ENCODE peak calls at places on chromosomes 4 and X, in four cellular contexts. B is CD4-positive, alpha-beta memory T cell; D is RWPE2; I is BE2C. X is an unnamed sample.
A peak's percentile ranks its signal among the peaks of the same experiment; 100 is the strongest.

GRCh38 chrX:97995834-97996233 is 1112.1 kb downstream of the RPA4 start:
- DNase-seq in D (no peak), I (no peak), B (no peak), X (no peak)

GRCh38 chr4:100486496-100486895 is 31.3 kb downstream of the EMCN start:
- DNase-seq in I (no peak), B (no peak), D (no peak), X (no peak)

GRCh38 chr4:139753686-139754085 is 88.1 kb downstream of the MGST2 start:
- DNase-seq in B (no peak), D (no peak), I (no peak), X (no peak)

GRCh38 chr4:86554641-86555040 is 39.5 kb upstream of the PTPN13 start:
- DNase-seq in I (no peak), B (no peak), D (no peak), X (no peak)

GRCh38 chr4:31045724-31046318 is 325.7 kb downstream of the PCDH7 start:
- DNase-seq in B (no peak), I (peak; percentile 16), D (no peak), X (no peak)

GRCh38 chr4:152106781-152107321 is 346.0 kb upstream of the GATB start:
- DNase-seq in D (no peak), I (no peak), B (no peak), X (no peak)

GRCh38 chr4:107825072-107825789 is 499 bp downstream of the SGMS2 start:
- DNase-seq in B (no peak), I (peak; percentile 18), D (peak; percentile 68), X (peak; percentile 78)

GRCh38 chr4:93659629-93660028 is 168.9 kb upstream of the ATOH1 start:
- DNase-seq in I (no peak), D (no peak), B (no peak), X (no peak)

GRCh38 chr4:71070015-71070414 is 76.6 kb downstream of the DCK start:
- DNase-seq in I (no peak), D (no peak), B (no peak), X (no peak)

GRCh38 chrX:99480728-99481127 is 929.3 kb downstream of the PCDH19 start:
- DNase-seq in D (no peak), B (no peak), I (no peak), X (no peak)

GRCh38 chr4:140098481-140099132 is 55.4 kb downstream of the MAML3 start:
- DNase-seq in B (no peak), I (no peak), D (no peak), X (no peak)

GRCh38 chrX:13489451-13489850 is 80.0 kb upstream of the EGFL6 start:
- DNase-seq in I (no peak), D (no peak), B (no peak), X (no peak)

GRCh38 chrX:42096262-42096939 is 173.0 kb upstream of the CASK start:
- DNase-seq in D (no peak), I (no peak), B (no peak), X (no peak)

GRCh38 chr4:82811838-82812672 is 13.5 kb upstream of the SCD5 start:
- DNase-seq in I (no peak), D (no peak), B (no peak), X (peak; percentile 64)

GRCh38 chr4:112704991-112705845 is 68.3 kb downstream of the LARP7 start:
- DNase-seq in B (no peak), D (peak; percentile 59), I (peak; percentile 68), X (peak; percentile 70)

GRCh38 chrX:40146471-40147398 is 49.0 kb upstream of the BCOR start:
- DNase-seq in B (peak; percentile 50), I (peak; percentile 38), D (no peak), X (peak; percentile 91)

GRCh38 chr4:66430856-66431255 is 760.6 kb upstream of the EPHA5 start:
- DNase-seq in B (no peak), I (no peak), D (no peak), X (no peak)

GRCh38 chr4:57053508-57053907 is 56.7 kb downstream of the IGFBP7 start:
- DNase-seq in I (no peak), D (no peak), B (no peak), X (no peak)

GRCh38 chr4:83604315-83604714 is 68.4 kb downstream of the GPAT3 start:
- DNase-seq in I (no peak), B (no peak), D (no peak), X (no peak)

GRCh38 chrX:107324493-107325310 is 118.3 kb downstream of the DNAAF6 start:
- DNase-seq in I (no peak), D (no peak), B (no peak), X (peak; percentile 92)

GRCh38 chrX:15761564-15762191 is 23.6 kb downstream of the CA5B start:
- DNase-seq in B (no peak), D (no peak), I (peak; percentile 19), X (peak; percentile 77)

GRCh38 chr4:75630932-75631320 is 598 bp upstream of the CDKL2 start:
- DNase-seq in I (no peak), D (no peak), B (no peak), X (no peak)

GRCh38 chr4:169619518-169619957 is 840 bp upstream of the CLCN3 start:
- DNase-seq in D (no peak), B (peak; percentile 73), I (peak; percentile 36), X (peak; percentile 34)

GRCh38 chr4:139814285-139815015 is 148.8 kb downstream of the MGST2 start:
- DNase-seq in D (no peak), I (peak; percentile 37), B (no peak), X (no peak)

GRCh38 chrX:69362889-69363288 is 141.2 kb upstream of the NALF2 start:
- DNase-seq in D (no peak), I (no peak), B (no peak), X (no peak)

GRCh38 chr4:81913427-81913878 is 441.7 kb upstream of the RASGEF1B start:
- DNase-seq in I (peak; percentile 75), D (no peak), B (peak; percentile 53), X (peak; percentile 67)

GRCh38 chrX:132490086-132490419 is 1.2 kb upstream of the MBNL3 start:
- DNase-seq in B (no peak), D (no peak), I (no peak), X (peak; percentile 35)

DNA sequence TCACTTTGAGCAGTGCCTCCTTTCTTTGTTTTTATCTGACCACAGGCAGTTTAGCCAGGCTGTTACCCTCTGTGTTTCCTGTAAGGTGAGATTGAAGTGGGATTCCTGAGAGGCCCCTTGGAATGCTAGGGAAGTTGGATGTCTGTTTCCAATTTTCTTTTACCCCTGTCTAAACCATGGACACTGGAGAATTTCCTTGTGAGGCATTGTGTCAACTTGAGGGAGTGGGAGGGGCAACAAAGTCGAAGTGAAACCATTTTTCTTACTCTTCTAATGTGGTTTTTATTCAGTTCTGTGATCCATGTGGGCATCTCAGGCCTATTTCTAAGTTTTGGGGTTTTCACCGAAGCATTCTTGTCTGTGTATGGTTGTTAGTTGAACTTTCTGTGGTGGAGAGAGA is 296.1 kb upstream of the UGT8 start:
- DNase-seq in D (no peak), I (no peak), B (no peak), X (peak; percentile 2)
- H3K4me3 ChIP-seq in D (no peak overlapping the region), I (no peak overlapping the region), B (no peak overlapping the region), X (no peak overlapping the region)

GRCh38 chrX:18619288-18619687 is 52.6 kb downstream of the RS1 start:
- DNase-seq in B (no peak), D (no peak), I (no peak), X (no peak)
- H3K27me3 ChIP-seq in B (no peaks in the 10 kb centered on the region), D (no peaks in the 10 kb centered on the region), I (no peaks in the 10 kb centered on the region), X (no peaks in the 10 kb centered on the region)

DNA sequence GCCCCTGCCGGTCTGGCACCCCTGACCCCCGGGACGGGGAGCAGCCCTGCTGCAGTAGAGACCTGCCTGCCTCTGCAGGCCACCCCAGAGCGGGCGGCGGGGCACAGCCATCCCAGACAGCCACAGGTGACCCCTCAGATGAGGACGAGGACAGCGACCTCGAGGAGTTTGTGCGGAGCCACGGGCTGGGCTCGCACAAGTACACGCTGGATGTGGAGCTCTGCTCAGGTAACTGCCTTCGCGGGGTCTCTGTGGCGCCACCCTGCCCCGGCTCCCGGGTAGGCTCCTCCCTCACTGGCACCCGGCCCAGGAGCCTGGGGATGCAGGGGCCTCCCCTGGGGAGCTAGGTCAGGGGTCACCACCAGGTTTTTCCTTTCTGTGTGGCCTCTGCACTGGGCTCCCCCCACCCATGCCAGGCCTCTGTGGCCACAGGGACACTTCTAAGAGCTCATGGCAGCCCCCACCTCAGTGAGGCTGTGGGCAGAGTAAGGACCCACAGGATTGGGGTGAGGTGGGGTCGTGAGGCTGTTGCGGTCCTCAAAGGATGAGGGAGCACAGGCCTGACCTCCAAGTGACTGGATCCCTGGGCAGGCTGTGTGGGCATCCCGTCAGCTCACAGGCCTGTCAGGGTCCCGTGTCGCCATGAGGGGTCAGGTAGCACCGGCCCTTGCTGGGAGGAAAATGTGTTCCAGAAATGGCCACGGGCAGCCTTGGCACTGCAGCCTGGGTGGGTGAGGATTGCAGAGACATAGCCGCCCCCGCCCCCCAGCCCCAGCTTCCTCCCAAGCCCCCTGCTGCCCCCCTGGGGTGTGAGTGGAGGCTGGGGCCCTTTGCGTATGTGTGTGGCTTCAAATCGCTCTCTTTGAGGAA is 6.4 kb downstream of the UVSSA start:
- DNase-seq in B (peak; percentile 34), D (no peak), I (no peak), X (peak; percentile 51)
- H3K36me3 ChIP-seq in B (peaks cover 3% of the 10 kb centered on the region), D (peaks cover 28% of the 10 kb centered on the region), I (peaks cover 3% of the 10 kb centered on the region), X (peaks cover 12% of the 10 kb centered on the region)

DNA sequence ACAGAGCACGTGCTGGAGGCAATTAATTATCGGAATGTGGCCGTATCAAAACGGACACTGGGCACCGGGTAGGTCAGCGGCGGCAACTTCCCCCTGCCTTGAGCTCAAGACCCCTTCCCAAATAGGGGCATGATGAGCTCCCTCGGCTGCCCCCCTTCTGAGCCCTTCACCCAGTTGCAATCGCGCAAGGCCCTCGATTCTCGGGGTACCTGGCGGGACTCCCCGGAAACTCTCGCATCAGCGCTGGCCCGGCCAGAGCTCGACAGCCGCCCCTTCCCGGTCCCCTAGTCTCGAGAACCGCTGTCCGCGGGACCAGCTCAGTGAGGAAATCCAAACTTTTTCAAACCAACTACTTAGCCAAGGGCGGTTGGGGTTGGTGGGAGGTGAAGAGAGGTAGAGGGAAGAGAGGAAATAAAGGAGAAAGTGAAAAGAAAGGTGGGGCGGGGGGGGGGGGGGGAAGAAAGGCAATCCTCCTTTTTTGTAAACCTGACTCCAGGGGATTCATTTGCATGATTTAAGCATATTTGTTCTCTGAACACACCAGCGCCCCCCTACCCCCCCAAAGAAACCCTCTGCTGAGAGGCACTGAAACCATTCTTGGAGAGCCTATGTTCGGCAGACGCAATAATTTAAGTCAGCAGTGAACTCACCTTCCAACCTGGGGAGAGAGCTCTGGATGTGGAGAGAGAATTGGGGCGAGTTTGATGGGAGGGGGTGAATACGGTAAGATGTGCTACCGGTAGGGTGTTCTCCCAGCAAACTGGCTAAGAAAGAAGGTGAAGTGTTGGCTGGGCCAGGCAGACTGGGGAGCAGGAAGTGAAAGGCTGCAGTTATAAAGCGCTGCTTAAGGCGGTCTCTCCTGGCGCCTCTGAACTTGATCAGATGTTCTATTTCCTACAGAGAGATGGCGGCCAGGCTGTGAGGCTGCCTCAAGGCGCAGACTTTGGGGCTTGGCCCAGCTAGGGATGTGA is 2.0 kb upstream of the ZIC3 start:
- DNase-seq in B (no peak), D (no peak), I (no peak), X (peak; percentile 83)
- H3K4me3 ChIP-seq in B (no peak overlapping the region), D (no peak overlapping the region), I (no peak overlapping the region), X (peak overlapping the region; percentile 92)

DNA sequence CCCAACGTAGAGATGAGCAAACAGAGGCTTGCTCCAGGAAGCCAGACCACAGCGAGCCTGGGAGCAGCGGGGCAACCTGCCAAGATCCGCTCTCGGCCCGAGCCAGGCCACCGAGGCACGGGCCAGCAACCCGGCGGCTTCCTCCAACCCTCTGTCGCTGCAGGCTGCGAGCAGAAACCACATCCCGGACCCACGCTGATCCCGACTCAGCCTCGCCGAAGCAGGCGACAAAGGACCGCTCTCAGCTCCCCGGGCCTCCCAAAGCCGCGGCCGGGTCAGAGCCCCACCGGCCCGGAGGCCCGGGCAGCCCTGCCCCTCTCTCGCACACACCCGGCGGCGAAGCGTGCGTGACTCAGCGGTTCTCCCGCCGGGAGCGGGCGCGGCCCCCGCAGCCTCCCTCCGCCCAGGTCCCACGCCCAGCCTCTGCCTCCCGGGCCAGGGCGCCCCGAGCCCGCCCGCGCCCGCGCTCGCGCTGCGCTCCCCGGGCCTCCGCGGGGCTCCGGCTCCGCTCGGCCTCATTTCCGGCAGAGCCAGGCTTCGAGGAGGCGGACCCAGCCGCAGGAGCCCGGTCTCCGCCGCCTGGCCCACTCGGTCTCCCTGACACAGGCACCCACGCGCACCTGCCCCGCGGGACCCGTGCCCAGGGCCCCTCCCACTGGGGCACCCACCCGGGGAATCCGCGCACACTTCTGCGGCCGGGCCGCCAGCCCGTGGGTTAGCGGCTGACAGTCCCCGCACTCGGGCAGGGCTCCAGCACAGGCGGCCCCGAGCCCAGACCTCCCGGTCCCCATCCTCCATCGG is 1.7 kb downstream of the PPP2R2C start:
- DNase-seq in B (no peak), D (no peak), I (peak; percentile 55), X (peak; percentile 87)
- H3K27me3 ChIP-seq in B (peaks cover 24% of the 10 kb centered on the region), D (peaks cover 43% of the 10 kb centered on the region), I (peaks cover 35% of the 10 kb centered on the region), X (peaks cover 34% of the 10 kb centered on the region)